ENCODE peak calls at places on chromosomes 6 and 20, in six cellular contexts. N is non-pigmented ciliary epithelial cell, C is NCI-H774, A is putamen, J is RWPE1, U is M059J. Z is an unnamed sample.

GRCh38 chr6:44029489-44030185 is 97.6 kb downstream of the MRPL14 start:
- DNase-seq in A (no peak), J (no peak), C (no peak), N (no peak), U (peak; percentile 42), Z (no peak)

GRCh38 chr6:108873251-108873650 is 25.0 kb downstream of the ARMC2 start:
- DNase-seq in A (no peak), J (no peak), U (no peak), C (no peak), N (no peak), Z (no peak)

GRCh38 chr6:10585232-10585887 is 64.2 kb downstream of the GCNT2 start:
- DNase-seq in U (peak; percentile 65), C (no peak), A (no peak), N (no peak), J (no peak), Z (no peak)

GRCh38 chr6:29632789-29633531 is at the start of gene GABBR1:
- DNase-seq in N (no peak), A (peak; percentile 89), U (peak; percentile 94), J (peak; percentile 97), C (peak; percentile 79), Z (peak; percentile 87)

GRCh38 chr6:12749531-12750379 is 33.2 kb downstream of the PHACTR1 start:
- DNase-seq in U (no peak), C (no peak), A (no peak), J (no peak), N (no peak), Z (peak; percentile 3)

GRCh38 chr20:35616465-35617396 is 1.1 kb downstream of the SPAG4 start:
- DNase-seq in A (peak; percentile 22), C (peak; percentile 52), U (peak; percentile 100), J (peak; percentile 68), N (no peak), Z (peak; percentile 86)

GRCh38 chr6:89050155-89050554 is 30.4 kb upstream of the PNRC1 start:
- DNase-seq in U (no peak), A (no peak), J (no peak), C (no peak), N (no peak), Z (no peak)

GRCh38 chr20:38840053-38840893 is 34.8 kb downstream of the PPP1R16B start:
- DNase-seq in A (peak; percentile 85), C (no peak), J (no peak), U (no peak), N (no peak), Z (no peak)

GRCh38 chr20:46811328-46812084 is 83.1 kb upstream of the EYA2 start:
- DNase-seq in A (no peak), N (no peak), C (peak; percentile 91), U (no peak), J (no peak), Z (no peak)

GRCh38 chr20:51413753-51414323 is 128.7 kb downstream of the NFATC2 start:
- DNase-seq in A (no peak), J (no peak), N (no peak), U (no peak), C (no peak), Z (no peak)

GRCh38 chr6:34671801-34672656 is 24.5 kb downstream of the ILRUN start:
- DNase-seq in N (no peak), U (peak; percentile 53), J (peak; percentile 80), C (no peak), A (no peak), Z (no peak)

GRCh38 chr20:58797371-58798050 is 53.2 kb downstream of the GNAS-AS1 start:
- DNase-seq in C (no peak), U (no peak), N (no peak), J (no peak), A (no peak), Z (no peak)

GRCh38 chr20:12482661-12483060 is 526.1 kb upstream of the SPTLC3 start:
- DNase-seq in U (peak; percentile 9), J (no peak), N (no peak), C (no peak), A (no peak), Z (no peak)

GRCh38 chr20:24504331-24505285 is 35.2 kb downstream of the SYNDIG1 start:
- DNase-seq in J (no peak), U (no peak), A (no peak), C (no peak), N (no peak), Z (no peak)

GRCh38 chr6:44856495-44856878 is 469.0 kb downstream of the CDC5L start:
- DNase-seq in J (no peak), A (no peak), U (peak; percentile 9), C (no peak), N (no peak), Z (no peak)

GRCh38 chr20:56859751-56860366 is 230.8 kb downstream of the TFAP2C start:
- DNase-seq in A (no peak), N (no peak), J (no peak), U (no peak), C (no peak), Z (no peak)

GRCh38 chr6:119544325-119545150 is 195.0 kb upstream of the MAN1A1 start:
- DNase-seq in U (no peak), C (no peak), J (no peak), N (no peak), A (no peak), Z (no peak)

GRCh38 chr6:110618591-110619267 is 142.3 kb upstream of the SLC22A16 start:
- DNase-seq in A (peak; percentile 44), N (no peak), J (peak; percentile 21), U (peak; percentile 34), C (no peak), Z (peak; percentile 20)

GRCh38 chr6:166866839-166867637 is 89.3 kb downstream of the RNASET2 start:
- DNase-seq in U (no peak), A (peak; percentile 32), J (no peak), N (no peak), C (no peak), Z (no peak)

GRCh38 chr6:151716446-151717047 is 90.9 kb upstream of the ESR1 start:
- DNase-seq in J (no peak), C (peak; percentile 53), U (peak; percentile 43), A (no peak), N (no peak), Z (peak; percentile 62)

GRCh38 chr20:15674253-15675145 is 898.7 kb downstream of the KIF16B start:
- DNase-seq in U (no peak), A (no peak), J (no peak), C (no peak), N (no peak), Z (peak; percentile 65)